ENCODE peak calls at places on chromosomes 1 and 21, in nine cellular contexts. F, M, T, X, N, Z, W, A and G are unnamed samples.

GRCh38 chr21:34522284-34522683 is 10.3 kb upstream of the KCNE1 start:
- ATAC-seq in F (no peak), M (no peak), T (peak; percentile 64), X (no peak), N (no peak), Z (no peak), W (no peak), A (no peak), G (peak; percentile 21)

GRCh38 chr21:35178812-35179211 is 129.7 kb upstream of the RUNX1 start:
- ATAC-seq in F (no peak), M (no peak), T (peak; percentile 75), X (no peak), N (no peak), Z (peak; percentile 87), W (peak; percentile 98), A (peak; percentile 80), G (peak; percentile 67)

GRCh38 chr1:163072658-163073057 is 3.5 kb downstream of the RGS4 start:
- ATAC-seq in F (no peak), M (no peak), T (no peak), X (no peak), N (no peak), Z (no peak), W (no peak), A (peak; percentile 65), G (no peak)

GRCh38 chr1:109248797-109249629 is at the start of gene CELSR2:
- ATAC-seq in F (peak; percentile 96), M (peak; percentile 97), T (peak; percentile 92), X (peak; percentile 68), N (peak; percentile 68), Z (peak; percentile 89), W (peak; percentile 89), A (peak; percentile 73), G (peak; percentile 84)

GRCh38 chr1:180301135-180301737 is 71.2 kb downstream of the LHX4 start:
- ATAC-seq in F (no peak), M (no peak), T (no peak), X (no peak), N (no peak), Z (no peak), W (peak; percentile 40), A (no peak), G (no peak)

GRCh38 chr1:64484651-64485050 is 14.7 kb downstream of the CACHD1 start:
- ATAC-seq in F (no peak), M (no peak), T (no peak), X (no peak), N (no peak), Z (no peak), W (no peak), A (no peak), G (no peak)

GRCh38 chr1:24284156-24284471 is 35.0 kb upstream of the GRHL3 start:
- ATAC-seq in F (no peak), M (no peak), T (no peak), X (no peak), N (no peak), Z (no peak), W (no peak), A (peak; percentile 66), G (no peak)

GRCh38 chr1:11320153-11320936 is 47.3 kb downstream of the UBIAD1 start:
- ATAC-seq in F (peak; percentile 27), M (no peak), T (peak; percentile 80), X (no peak), N (no peak), Z (peak; percentile 61), W (peak; percentile 71), A (no peak), G (peak; percentile 43)

GRCh38 chr21:28215214-28215954 is 777.3 kb downstream of the LTN1 start:
- ATAC-seq in F (no peak), M (no peak), T (no peak), X (no peak), N (peak; percentile 86), Z (no peak), W (no peak), A (peak; percentile 98), G (no peak)

GRCh38 chr1:107480548-107480947 is 339.7 kb downstream of the NTNG1 start:
- ATAC-seq in F (peak; percentile 21), M (no peak), T (peak; percentile 84), X (peak; percentile 43), N (no peak), Z (peak; percentile 37), W (no peak), A (no peak), G (peak; percentile 84)

GRCh38 chr1:91891969-91892368 is 6.0 kb upstream of the TGFBR3 start:
- ATAC-seq in F (peak; percentile 32), M (peak; percentile 69), T (no peak), X (no peak), N (peak; percentile 5), Z (peak; percentile 29), W (peak; percentile 29), A (no peak), G (no peak)

GRCh38 chr1:163410073-163410522 is 88.3 kb downstream of the NUF2 start:
- ATAC-seq in F (no peak), M (no peak), T (no peak), X (no peak), N (no peak), Z (no peak), W (no peak), A (peak; percentile 38), G (no peak)

GRCh38 chr1:108624069-108624468 is 36.8 kb downstream of the HENMT1 start:
- ATAC-seq in F (no peak), M (no peak), T (no peak), X (no peak), N (peak; percentile 60), Z (no peak), W (no peak), A (no peak), G (no peak)

GRCh38 chr1:183699643-183700160 is 46.6 kb upstream of the APOBEC4 start:
- ATAC-seq in F (no peak), M (no peak), T (no peak), X (peak; percentile 84), N (peak; percentile 57), Z (no peak), W (no peak), A (no peak), G (no peak)

GRCh38 chr1:178263341-178263740 is 169.4 kb downstream of the RASAL2 start:
- ATAC-seq in F (no peak), M (no peak), T (peak; percentile 56), X (no peak), N (peak; percentile 22), Z (no peak), W (no peak), A (no peak), G (peak; percentile 51)

GRCh38 chr21:38333290-38334272 is 76.8 kb downstream of the KCNJ15 start:
- ATAC-seq in F (no peak), M (no peak), T (no peak), X (no peak), N (no peak), Z (no peak), W (no peak), A (no peak), G (no peak)

GRCh38 chr1:201419737-201420607 is 1.6 kb downstream of the TNNI1 start:
- ATAC-seq in F (no peak), M (no peak), T (no peak), X (no peak), N (no peak), Z (no peak), W (no peak), A (no peak), G (no peak)

GRCh38 chr1:156937883-156938282 is 17.5 kb downstream of the LRRC71 start:
- ATAC-seq in F (no peak), M (no peak), T (no peak), X (no peak), N (no peak), Z (no peak), W (no peak), A (no peak), G (no peak)

GRCh38 chr1:209704584-209704983 is at the start of gene HSD11B1:
- ATAC-seq in F (no peak), M (no peak), T (no peak), X (peak; percentile 73), N (peak; percentile 98), Z (no peak), W (no peak), A (no peak), G (no peak)

GRCh38 chr1:6648556-6648955 is 23.9 kb downstream of the THAP3 start:
- ATAC-seq in F (no peak), M (no peak), T (no peak), X (no peak), N (no peak), Z (no peak), W (no peak), A (no peak), G (no peak)

GRCh38 chr21:33069994-33070811 is at the start of gene OLIG1:
- ATAC-seq in F (peak; percentile 75), M (peak; percentile 64), T (peak; percentile 54), X (peak; percentile 23), N (peak; percentile 56), Z (peak; percentile 74), W (peak; percentile 82), A (peak; percentile 41), G (no peak)

GRCh38 chr1:14850563-14850962 is 252.1 kb downstream of the KAZN start:
- ATAC-seq in F (no peak), M (no peak), T (no peak), X (no peak), N (no peak), Z (no peak), W (no peak), A (peak; percentile 35), G (no peak)

GRCh38 chr1:9767964-9768668 is 55.6 kb downstream of the CLSTN1 start:
- ATAC-seq in F (peak; percentile 51), M (no peak), T (no peak), X (no peak), N (no peak), Z (peak; percentile 39), W (no peak), A (no peak), G (peak; percentile 51)

GRCh38 chr1:230191079-230191478 is 124.0 kb downstream of the GALNT2 start:
- ATAC-seq in F (no peak), M (no peak), T (peak; percentile 95), X (peak; percentile 84), N (peak; percentile 89), Z (no peak), W (no peak), A (no peak), G (peak; percentile 41)

GRCh38 chr1:2523191-2523890 is 3.1 kb downstream of the PANK4 start:
- ATAC-seq in F (no peak), M (no peak), T (no peak), X (no peak), N (no peak), Z (peak; percentile 10), W (peak; percentile 3), A (no peak), G (no peak)

GRCh38 chr1:30816211-30817082 is 58.9 kb upstream of the LAPTM5 start:
- ATAC-seq in F (no peak), M (no peak), T (no peak), X (no peak), N (peak; percentile 90), Z (no peak), W (no peak), A (peak; percentile 94), G (no peak)